ENCODE peak calls at places on chromosomes 4 and X, in eight cellular contexts. K is C1 segment of cervical spinal cord; I is effector memory CD8-positive, alpha-beta T cell; R is memory B cell; J is dorsolateral prefrontal cortex; C is cardiac fibroblast; G is nucleus accumbens; H is heart right ventricle. T is an unnamed sample.

GRCh38 chrX:37921758-37922157 is 74.4 kb upstream of the DYNLT3 start:
- DNase-seq in K (no peak), I (no peak), R (no peak), J (no peak), C (peak; percentile 3), G (no peak), H (no peak), T (no peak)

GRCh38 chr4:26223160-26223559 is 97.7 kb upstream of the RBPJ start:
- DNase-seq in K (no peak), I (no peak), R (no peak), J (no peak), C (no peak), G (no peak), H (no peak), T (no peak)

GRCh38 chr4:163385466-163385865 is 41.8 kb downstream of the NPY5R start:
- DNase-seq in K (no peak), I (no peak), R (no peak), J (no peak), C (no peak), G (no peak), H (no peak), T (no peak)

GRCh38 chr4:146059865-146060264 is 115.7 kb upstream of the LSM6 start:
- DNase-seq in K (no peak), I (no peak), R (peak; percentile 58), J (no peak), C (no peak), G (no peak), H (no peak), T (peak; percentile 45)

GRCh38 chrX:48498374-48498809 is 10.4 kb upstream of the PORCN start:
- DNase-seq in K (no peak), I (no peak), R (no peak), J (no peak), C (peak; percentile 64), G (no peak), H (no peak), T (no peak)

GRCh38 chr4:75135068-75135825 is 202.3 kb downstream of the PARM1 start:
- DNase-seq in K (no peak), I (no peak), R (no peak), J (no peak), C (no peak), G (no peak), H (no peak), T (no peak)

GRCh38 chr4:46804781-46805413 is 104.1 kb downstream of the COX7B2 start:
- DNase-seq in K (no peak), I (no peak), R (no peak), J (no peak), C (no peak), G (no peak), H (no peak), T (no peak)

GRCh38 chr4:147741190-147741788 is 9.4 kb downstream of the ARHGAP10 start:
- DNase-seq in K (no peak), I (no peak), R (no peak), J (no peak), C (peak; percentile 52), G (no peak), H (no peak), T (no peak)

GRCh38 chr4:17662694-17663093 is 48.3 kb downstream of the MED28 start:
- DNase-seq in K (no peak), I (no peak), R (no peak), J (no peak), C (no peak), G (no peak), H (no peak), T (no peak)

GRCh38 chr4:47418147-47418546 is 45.4 kb downstream of the COMMD8 start:
- DNase-seq in K (no peak), I (no peak), R (no peak), J (no peak), C (peak; percentile 1), G (no peak), H (no peak), T (no peak)

GRCh38 chrX:39709364-39709763 is 388.4 kb downstream of the BCOR start:
- DNase-seq in K (no peak), I (no peak), R (no peak), J (no peak), C (no peak), G (no peak), H (no peak), T (no peak)

GRCh38 chr4:73816814-73817213 is 19.7 kb upstream of the CXCL6 start:
- DNase-seq in K (no peak), I (no peak), R (no peak), J (no peak), C (peak; percentile 77), G (no peak), H (peak; percentile 39), T (no peak)

GRCh38 chrX:84187501-84188319 is at the start of gene RPS6KA6:
- DNase-seq in K (no peak), I (no peak), R (peak; percentile 29), J (peak; percentile 49), C (peak; percentile 21), G (no peak), H (no peak), T (no peak)

GRCh38 chrX:1400731-1401471 is 9.0 kb upstream of the SLC25A6 start:
- DNase-seq in K (no peak), I (no peak), R (no peak), J (peak; percentile 33), C (no peak), G (no peak), H (no peak), T (no peak)

GRCh38 chr4:190121759-190122158 is 51.8 kb upstream of the DUX4 start:
- DNase-seq in K (no peak), I (no peak), R (no peak), J (no peak), C (no peak), G (no peak), H (no peak), T (no peak)

GRCh38 chr4:174490356-174490969 is 31.8 kb downstream of the HPGD start:
- DNase-seq in K (no peak), I (no peak), R (no peak), J (no peak), C (peak; percentile 64), G (no peak), H (no peak), T (no peak)

GRCh38 chr4:118751634-118752293 is 66.6 kb downstream of the METTL14 start:
- DNase-seq in K (no peak), I (no peak), R (no peak), J (no peak), C (peak; percentile 86), G (no peak), H (peak; percentile 42), T (no peak)

GRCh38 chr4:82562553-82562854 is 716 bp upstream of the TMEM150C start:
- DNase-seq in K (no peak), I (no peak), R (no peak), J (no peak), C (no peak), G (no peak), H (peak; percentile 5), T (no peak)

GRCh38 chrX:113473418-113473817 is 632.8 kb upstream of the AMOT start:
- DNase-seq in K (no peak), I (no peak), R (no peak), J (no peak), C (no peak), G (no peak), H (no peak), T (no peak)

GRCh38 chr4:29046716-29047115 is 1673.5 kb upstream of the PCDH7 start:
- DNase-seq in K (no peak), I (no peak), R (no peak), J (no peak), C (peak; percentile 41), G (no peak), H (no peak), T (no peak)

GRCh38 chrX:19883878-19884277 is 3.5 kb downstream of the SH3KBP1 start:
- DNase-seq in K (no peak), I (no peak), R (no peak), J (no peak), C (no peak), G (no peak), H (no peak), T (no peak)

GRCh38 chrX:69051901-69052300 is 113.4 kb downstream of the PJA1 start:
- DNase-seq in K (no peak), I (no peak), R (no peak), J (no peak), C (no peak), G (no peak), H (no peak), T (no peak)